ENCODE peak calls at places on chromosomes 1 and 21, in seven cellular contexts. S is left lung; U is CD8-positive, alpha-beta T cell; R is osteocyte; E is glutamatergic neuron; Q is right lobe of liver; K is psoas muscle. G is an unnamed sample.
A peak's percentile ranks its signal among the peaks of the same experiment; 100 is the strongest.

GRCh38 chr1:5423109-5423508 is 569.1 kb downstream of the NPHP4 start:
- DNase-seq in S (no peak), K (no peak), U (peak; percentile 39), E (no peak), Q (no peak), R (no peak), G (peak; percentile 63)

GRCh38 chr1:208203848-208204609 is 40.2 kb downstream of the PLXNA2 start:
- DNase-seq in S (no peak), R (no peak), U (no peak), K (no peak), E (no peak), Q (no peak), G (no peak)

GRCh38 chr1:116514708-116515525 is 55.9 kb downstream of the CD58 start:
- DNase-seq in K (no peak), S (no peak), U (peak; percentile 39), E (no peak), Q (peak; percentile 16), R (no peak), G (no peak)

GRCh38 chr1:233972951-233973635 is 68.6 kb downstream of the SLC35F3 start:
- DNase-seq in K (no peak), S (no peak), Q (no peak), R (no peak), E (no peak), U (no peak), G (no peak)

GRCh38 chr1:56686171-56686570 is 41.1 kb downstream of the PRKAA2 start:
- DNase-seq in S (no peak), K (no peak), R (no peak), Q (no peak), U (no peak), E (no peak), G (no peak)

GRCh38 chr1:43284711-43285110 is 670 bp downstream of the C1orf210 start:
- DNase-seq in U (no peak), S (no peak), E (no peak), R (no peak), Q (peak; percentile 16), K (no peak), G (peak; percentile 64)

GRCh38 chr1:231421616-231421970 is 494 bp downstream of the EGLN1 start:
- DNase-seq in K (peak; percentile 73), E (no peak), Q (peak; percentile 49), S (peak; percentile 46), R (no peak), U (peak; percentile 3), G (no peak)

GRCh38 chr1:42873670-42874069 is 27.3 kb downstream of the ZNF691 start:
- DNase-seq in E (no peak), U (no peak), S (no peak), Q (no peak), K (no peak), R (no peak), G (no peak)

GRCh38 chr1:117321680-117322609 is 45.3 kb upstream of the MAN1A2 start:
- DNase-seq in E (no peak), Q (no peak), S (no peak), U (no peak), R (no peak), K (no peak), G (no peak)

GRCh38 chr1:117120774-117121588 is 568 bp downstream of the TRIM45 start:
- DNase-seq in Q (no peak), K (no peak), U (no peak), S (no peak), R (peak; percentile 81), E (no peak), G (no peak)

GRCh38 chr1:158002022-158002629 is 8.7 kb downstream of the KIRREL1 start:
- DNase-seq in S (no peak), R (no peak), Q (no peak), E (no peak), U (no peak), K (no peak), G (no peak)

GRCh38 chr1:152577168-152577567 is 3.1 kb downstream of the LCE3D start:
- DNase-seq in Q (no peak), R (no peak), E (no peak), S (no peak), K (no peak), U (no peak), G (no peak)

GRCh38 chr1:225896937-225897549 is 8.1 kb upstream of the LEFTY1 start:
- DNase-seq in U (peak; percentile 57), R (no peak), K (peak; percentile 35), S (no peak), E (no peak), Q (peak; percentile 77), G (no peak)

GRCh38 chr21:43880111-43880985 is 15.3 kb downstream of the AGPAT3 start:
- DNase-seq in S (peak; percentile 47), E (no peak), U (no peak), Q (no peak), K (peak; percentile 84), R (no peak), G (peak; percentile 80)

GRCh38 chr21:28207776-28208175 is 784.9 kb downstream of the LTN1 start:
- DNase-seq in K (no peak), E (no peak), Q (no peak), S (no peak), R (no peak), U (no peak), G (no peak)

GRCh38 chr1:4752059-4752458 is 97.7 kb downstream of the AJAP1 start:
- DNase-seq in K (no peak), R (no peak), U (no peak), S (no peak), Q (no peak), E (no peak), G (no peak)

GRCh38 chr1:212540031-212540430 is 68.5 kb upstream of the ATF3 start:
- DNase-seq in R (no peak), E (no peak), S (no peak), U (no peak), Q (no peak), K (no peak), G (no peak)

GRCh38 chr1:6099787-6100765 is 54.4 kb downstream of the KCNAB2 start:
- DNase-seq in S (no peak), R (no peak), Q (peak; percentile 21), U (no peak), E (peak; percentile 20), K (peak; percentile 46), G (peak; percentile 63)

GRCh38 chr1:3501856-3502665 is 47.6 kb downstream of the ARHGEF16 start:
- DNase-seq in U (no peak), K (peak; percentile 82), S (peak; percentile 83), Q (peak; percentile 53), R (peak; percentile 92), E (no peak), G (peak; percentile 83)

GRCh38 chr1:2015383-2015735 is 3.8 kb upstream of the GABRD start:
- DNase-seq in E (no peak), U (no peak), K (no peak), Q (no peak), S (no peak), R (no peak), G (no peak)

GRCh38 chr1:190578015-190578414 is 100.4 kb upstream of the BRINP3 start:
- DNase-seq in S (no peak), R (no peak), Q (no peak), K (no peak), U (no peak), E (no peak), G (no peak)

DNA sequence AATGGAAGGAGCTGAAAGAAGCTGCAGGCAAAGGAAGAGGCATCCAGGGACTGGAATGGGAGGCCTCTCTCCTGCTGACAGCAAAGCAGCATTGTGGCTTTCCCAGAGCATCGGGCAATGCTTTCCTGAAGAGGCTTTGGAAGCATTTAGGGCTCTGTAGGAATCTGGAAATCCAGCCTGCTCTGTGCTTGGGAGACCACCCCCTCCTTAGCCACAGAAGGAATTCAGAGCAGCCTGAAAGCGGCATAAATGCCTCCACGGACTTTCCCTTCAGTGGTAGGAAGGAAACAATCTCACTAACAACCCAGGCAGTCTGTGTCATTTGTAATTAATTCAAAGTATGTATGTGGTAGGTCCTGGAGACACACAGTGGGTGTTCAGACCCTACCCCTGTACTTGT is 55.4 kb upstream of the GNG12 start:
- DNase-seq in R (no peak), E (no peak), Q (no peak), U (no peak), K (no peak), S (no peak), G (no peak)
- TF ChIP-seq CTCF in R (no peak), E (no peak), Q (no peak), U (no peak), K (no peak), S (no peak), G (no peak)

GRCh38 chr1:10897981-10898728 is 101.7 kb upstream of the CASZ1 start:
- DNase-seq in E (peak; percentile 38), R (no peak), K (peak; percentile 28), Q (no peak), S (no peak), U (no peak), G (no peak)
- TF ChIP-seq CTCF in E (no peak), R (no peak), K (no peak), Q (no peak), S (no peak), U (no peak), G (no peak)

GRCh38 chr1:94236630-94237290 is 624 bp downstream of the ARHGAP29 start:
- DNase-seq in K (peak; percentile 79), R (no peak), S (no peak), U (no peak), Q (peak; percentile 20), E (peak; percentile 21), G (no peak)
- TF ChIP-seq CTCF in K (peak; percentile 8), R (peak; percentile 33), S (no peak), U (no peak), Q (peak; percentile 17), E (no peak), G (peak; percentile 17)

GRCh38 chr1:14365226-14365994 is 233.1 kb upstream of the KAZN start:
- DNase-seq in E (no peak), K (no peak), U (no peak), Q (no peak), S (no peak), R (no peak), G (no peak)

GRCh38 chr1:14367444-14367843 is 231.0 kb upstream of the KAZN start:
- DNase-seq in K (no peak), S (no peak), U (no peak), R (no peak), E (no peak), Q (no peak), G (no peak)

GRCh38 chr1:14369526-14370213 is 228.8 kb upstream of the KAZN start:
- DNase-seq in U (no peak), E (no peak), S (no peak), K (no peak), Q (no peak), R (no peak), G (no peak)

GRCh38 chr1:14363707-14364413 is 234.6 kb upstream of the KAZN start:
- DNase-seq in S (no peak), Q (no peak), U (no peak), E (no peak), R (no peak), K (no peak), G (no peak)

DNA sequence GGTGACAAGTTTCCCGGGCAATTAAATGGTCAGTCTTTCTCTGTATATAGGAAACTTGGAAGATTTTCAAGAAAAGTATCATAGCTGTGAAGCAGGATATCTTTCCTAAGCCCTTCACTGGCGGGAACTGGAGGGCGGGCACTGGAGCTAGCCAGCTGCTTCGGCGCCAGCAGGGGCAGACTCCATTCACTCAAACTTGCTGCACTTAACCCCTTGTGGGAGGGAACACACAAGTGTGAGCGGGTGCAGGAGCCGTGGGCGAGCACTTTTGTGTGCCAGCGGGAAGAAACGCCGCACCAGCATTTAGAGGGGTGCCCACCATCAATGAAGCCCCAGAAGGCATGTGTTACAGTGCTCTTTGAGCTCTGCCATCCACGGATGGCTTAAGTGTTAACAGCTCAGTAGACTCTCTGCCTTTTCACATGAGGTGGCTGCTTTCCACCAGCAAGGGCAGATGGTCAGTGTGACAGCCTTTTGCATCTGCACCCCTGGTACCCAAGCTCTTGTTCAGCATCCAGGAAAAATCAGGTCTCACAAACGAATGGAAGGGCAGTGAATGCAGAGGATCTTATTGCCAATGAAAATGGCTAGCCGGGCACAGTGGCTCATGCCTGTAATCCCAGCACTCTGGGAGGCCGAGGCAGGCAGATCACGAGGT is 232.0 kb upstream of the KAZN start:
- DNase-seq in S (no peak), R (no peak), E (peak; percentile 63), U (no peak), K (peak; percentile 74), Q (no peak), G (no peak)
- TF ChIP-seq CTCF in S (no peak), R (no peak), E (no peak), U (no peak), K (no peak), Q (no peak), G (no peak)